ENCODE peak calls at places on chromosomes 7 and 10, in seven cellular contexts. J is GM10248, U is sigmoid colon, K is neural crest cell, S is mucosa of descending colon, I is AG04450, P is nephron progenitor cell. B is an unnamed sample.

GRCh38 chr10:26914898-26915297 is 54.1 kb upstream of the ABI1 start:
- DNase-seq in I (no peak), U (no peak), S (no peak), P (no peak), K (no peak), J (no peak), B (no peak)

GRCh38 chr7:75795831-75796285 is 17.7 kb downstream of the CCL24 start:
- DNase-seq in P (no peak), I (no peak), K (peak), U (peak), S (no peak), J (no peak), B (no peak)

GRCh38 chr10:124916098-124916584 is 25.8 kb upstream of the ZRANB1 start:
- DNase-seq in S (no peak), I (no peak), U (no peak), K (no peak), P (peak), J (no peak), B (no peak)

GRCh38 chr10:132206806-132207535 is 20.2 kb downstream of the DPYSL4 start:
- DNase-seq in P (no peak), K (no peak), J (no peak), S (no peak), I (no peak), U (no peak), B (peak)

GRCh38 chr7:6271694-6272371 is 591 bp downstream of the CYTH3 start:
- DNase-seq in K (peak), J (peak), S (peak), I (no peak), P (no peak), U (peak), B (peak)

GRCh38 chr10:109205929-109206585 is 717.3 kb downstream of the XPNPEP1 start:
- DNase-seq in J (no peak), I (peak), U (no peak), P (no peak), S (no peak), K (no peak), B (no peak)

GRCh38 chr10:6385683-6386082 is 183.0 kb downstream of the PFKFB3 start:
- DNase-seq in K (no peak), J (no peak), S (no peak), I (no peak), U (no peak), P (no peak), B (no peak)

GRCh38 chr10:12320892-12321291 is 28.5 kb upstream of the CAMK1D start:
- DNase-seq in I (no peak), U (no peak), P (no peak), J (no peak), K (no peak), S (no peak), B (no peak)

GRCh38 chr10:14325325-14325955 is 5.3 kb downstream of the FRMD4A start:
- DNase-seq in I (no peak), J (peak), K (peak), S (no peak), P (peak), U (no peak), B (peak)

GRCh38 chr7:105202561-105203130 is 186.1 kb downstream of the SRPK2 start:
- DNase-seq in I (no peak), J (no peak), K (no peak), S (no peak), U (no peak), P (no peak), B (no peak)

GRCh38 chr7:55180821-55181542 is 162.2 kb downstream of the EGFR start:
- DNase-seq in K (no peak), I (no peak), P (no peak), J (no peak), S (no peak), U (no peak), B (no peak)

GRCh38 chr7:121531175-121532070 is 135.3 kb upstream of the FAM3C start:
- DNase-seq in J (no peak), K (no peak), U (no peak), P (no peak), S (no peak), I (no peak), B (no peak)

GRCh38 chr7:85522070-85522469 is 335.2 kb upstream of the SEMA3D start:
- DNase-seq in J (no peak), P (no peak), S (no peak), U (no peak), I (no peak), K (no peak), B (no peak)

GRCh38 chr7:47792521-47793121 is 155.6 kb downstream of the PKD1L1 start:
- DNase-seq in J (no peak), K (no peak), I (no peak), U (no peak), S (no peak), P (no peak), B (no peak)

GRCh38 chr10:98446121-98446655 is 547 bp downstream of the HPS1 start:
- DNase-seq in I (no peak), S (no peak), K (peak), P (peak), U (peak), J (no peak), B (peak)

GRCh38 chr7:4070214-4070613 is 611.9 kb upstream of the FOXK1 start:
- DNase-seq in S (no peak), I (no peak), P (no peak), K (no peak), J (no peak), U (no peak), B (peak)

GRCh38 chr7:133481676-133482075 is 228.8 kb downstream of the EXOC4 start:
- DNase-seq in P (no peak), K (no peak), U (no peak), J (no peak), I (peak), S (no peak), B (no peak)

GRCh38 chr7:105648561-105649401 is 67.5 kb upstream of the EFCAB10 start:
- DNase-seq in I (no peak), P (no peak), J (no peak), K (no peak), S (no peak), U (peak), B (no peak)

GRCh38 chr7:33950047-33950714 is 44.8 kb downstream of the BMPER start:
- DNase-seq in I (no peak), P (no peak), K (no peak), U (no peak), S (no peak), J (no peak), B (no peak)

GRCh38 chr10:37707829-37708578 is 149.4 kb downstream of the ZNF248 start:
- DNase-seq in J (no peak), P (no peak), S (no peak), U (no peak), K (no peak), I (no peak), B (no peak)
- TF ChIP-seq CTCF in J (no peak), P (no peak), S (no peak), U (no peak), K (no peak), I (no peak), B (no peak)

DNA sequence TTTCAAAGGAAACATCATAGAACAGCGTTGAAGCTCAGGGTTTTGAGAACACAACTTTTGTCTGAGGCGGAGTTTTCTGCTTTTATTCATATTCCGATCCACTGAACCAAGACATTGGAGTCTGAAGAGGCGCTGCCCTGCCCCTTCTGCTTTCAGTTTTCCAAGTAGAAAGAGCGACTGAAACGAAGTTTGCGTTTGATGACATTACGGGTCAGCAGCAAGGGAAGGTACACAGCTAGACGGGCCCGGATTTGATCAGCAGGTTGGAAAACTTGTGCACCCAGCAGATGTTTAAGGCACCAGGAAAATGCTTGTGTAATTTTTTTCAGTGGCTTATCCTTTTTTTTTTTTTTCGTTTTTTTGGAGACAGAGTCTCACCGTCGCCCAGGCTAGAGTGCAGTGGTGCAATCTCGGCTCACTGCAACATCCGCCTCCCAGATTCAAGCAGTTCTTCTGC is 720 bp downstream of the SUN1 start:
- DNase-seq in U (peak), S (no peak), K (no peak), I (no peak), J (no peak), P (no peak), B (peak)
- TF ChIP-seq CTCF in U (no peak), S (no peak), K (no peak), I (no peak), J (no peak), P (no peak), B (no peak)

GRCh38 chr7:45573199-45573598 is 969 bp upstream of the ADCY1 start:
- DNase-seq in P (no peak), U (no peak), S (no peak), J (no peak), I (no peak), K (no peak), B (peak)

GRCh38 chr7:45576249-45576929 is 2.2 kb downstream of the ADCY1 start:
- DNase-seq in K (no peak), U (peak), S (no peak), P (no peak), J (no peak), I (no peak), B (peak)

GRCh38 chr7:45575501-45576248 is 1.5 kb downstream of the ADCY1 start:
- DNase-seq in S (no peak), K (no peak), J (no peak), P (no peak), I (no peak), U (peak), B (peak)

GRCh38 chr7:45573636-45574470 is at the start of gene ADCY1:
- DNase-seq in S (no peak), J (peak), U (no peak), P (peak), K (peak), I (no peak), B (peak)

GRCh38 chr7:45574521-45575500 is 643 bp downstream of the ADCY1 start:
- DNase-seq in J (peak), I (no peak), U (peak), P (peak), K (peak), S (no peak), B (peak)
- TF ChIP-seq CTCF in J (no peak), I (no peak), U (no peak), P (no peak), K (peak), S (no peak), B (no peak)

GRCh38 chr7:128741491-128741890 is 2.3 kb downstream of the CALU start:
- DNase-seq in J (no peak), U (no peak), P (no peak), K (no peak), I (no peak), S (no peak), B (no peak)

GRCh38 chr7:128740996-128741395 is 1.8 kb downstream of the CALU start:
- DNase-seq in U (no peak), S (no peak), I (no peak), K (no peak), J (no peak), P (no peak), B (no peak)

GRCh38 chr7:128744366-128744905 is 5.3 kb downstream of the CALU start:
- DNase-seq in K (no peak), S (no peak), I (no peak), U (no peak), P (no peak), J (no peak), B (no peak)

GRCh38 chr7:128742206-128742605 is 3.0 kb downstream of the CALU start:
- DNase-seq in U (no peak), J (no peak), K (no peak), S (no peak), I (no peak), P (no peak), B (no peak)

GRCh38 chr7:128743112-128743772 is 4.1 kb downstream of the CALU start:
- DNase-seq in U (no peak), I (no peak), J (no peak), K (no peak), P (no peak), S (no peak), B (no peak)
- TF ChIP-seq CTCF in U (no peak), I (no peak), J (no peak), K (no peak), P (no peak), S (no peak), B (no peak)